ENCODE peak calls at places on chromosome 1, in four cellular contexts. One of them, this sample, is unnamed.

GRCh38 chr1:204647114-204647804 is 38.3 kb downstream of the LRRN2 start:
- DNase-seq in activated CD8-positive, alpha-beta memory T cell treated with anti-CD3 and anti-CD28 coated beads for 1 hour: no peak
- DNase-seq in mammary epithelial cell: peak
- DNase-seq in GM12892: peak
- DNase-seq in this sample: no peak

GRCh38 chr1:30878016-30878415 is 30.5 kb downstream of the SDC3 start:
- DNase-seq in activated CD8-positive, alpha-beta memory T cell treated with anti-CD3 and anti-CD28 coated beads for 1 hour: no peak
- DNase-seq in mammary epithelial cell: no peak
- DNase-seq in GM12892: no peak
- DNase-seq in this sample: no peak

GRCh38 chr1:208121965-208122364 is 122.2 kb downstream of the PLXNA2 start:
- DNase-seq in GM12892: no peak
- DNase-seq in activated CD8-positive, alpha-beta memory T cell treated with anti-CD3 and anti-CD28 coated beads for 1 hour: no peak
- DNase-seq in mammary epithelial cell: no peak
- DNase-seq in this sample: no peak

GRCh38 chr1:160228431-160228830 is 23.2 kb downstream of the PEA15 start:
- DNase-seq in mammary epithelial cell: no peak
- DNase-seq in activated CD8-positive, alpha-beta memory T cell treated with anti-CD3 and anti-CD28 coated beads for 1 hour: no peak
- DNase-seq in GM12892: no peak
- DNase-seq in this sample: no peak

GRCh38 chr1:170562644-170563338 is 30.8 kb downstream of the GORAB start:
- DNase-seq in mammary epithelial cell: peak
- DNase-seq in GM12892: no peak
- DNase-seq in activated CD8-positive, alpha-beta memory T cell treated with anti-CD3 and anti-CD28 coated beads for 1 hour: no peak
- DNase-seq in this sample: no peak

GRCh38 chr1:191255354-191256057 is 777.8 kb upstream of the BRINP3 start:
- DNase-seq in GM12892: no peak
- DNase-seq in activated CD8-positive, alpha-beta memory T cell treated with anti-CD3 and anti-CD28 coated beads for 1 hour: no peak
- DNase-seq in mammary epithelial cell: no peak
- DNase-seq in this sample: no peak

GRCh38 chr1:8145525-8145924 is 119.4 kb upstream of the ERRFI1 start:
- DNase-seq in activated CD8-positive, alpha-beta memory T cell treated with anti-CD3 and anti-CD28 coated beads for 1 hour: no peak
- DNase-seq in GM12892: no peak
- DNase-seq in mammary epithelial cell: no peak
- DNase-seq in this sample: no peak

GRCh38 chr1:36874271-36875017 is 159.9 kb downstream of the GRIK3 start:
- DNase-seq in GM12892: no peak
- DNase-seq in mammary epithelial cell: no peak
- DNase-seq in activated CD8-positive, alpha-beta memory T cell treated with anti-CD3 and anti-CD28 coated beads for 1 hour: no peak
- DNase-seq in this sample: no peak

GRCh38 chr1:6591222-6591621 is 11.4 kb downstream of the ZBTB48 start:
- DNase-seq in GM12892: no peak
- DNase-seq in activated CD8-positive, alpha-beta memory T cell treated with anti-CD3 and anti-CD28 coated beads for 1 hour: no peak
- DNase-seq in mammary epithelial cell: no peak
- DNase-seq in this sample: no peak

This sample was measured in cerebellar nuclear complex.